ENCODE peak calls at places on chromosomes 13 and 19, in seven cellular contexts. Y is SK-N-DZ, N is fibroblast of pulmonary artery, J is fibroblast of lung, G is AG09309, V is cardiac muscle cell, D is DMS79 treated with DMSO at 0.1 percent for 48 hours. W is an unnamed sample.

GRCh38 chr13:73421310-73421912 is 362.6 kb downstream of the KLF5 start:
- DNase-seq in V (no peak), J (peak), N (peak), G (no peak), Y (no peak), D (no peak), W (peak)

GRCh38 chr13:50645092-50645491 is 198.4 kb downstream of the DLEU7 start:
- DNase-seq in N (peak), Y (no peak), V (no peak), G (no peak), J (peak), D (no peak), W (no peak)

GRCh38 chr13:26254583-26255102 is 714 bp downstream of the CDK8 start:
- DNase-seq in N (peak), J (peak), Y (peak), D (peak), G (no peak), V (peak), W (peak)

GRCh38 chr13:34942732-34943674 is 933 bp downstream of the NBEA start:
- DNase-seq in Y (peak), D (peak), V (peak), J (no peak), G (no peak), N (no peak), W (no peak)

GRCh38 chr13:112711528-112712265 is 21.9 kb downstream of the ATP11A start:
- DNase-seq in J (peak), N (peak), G (peak), D (peak), Y (peak), V (peak), W (peak)

GRCh38 chr13:33611016-33611805 is 206.7 kb upstream of the RFC3 start:
- DNase-seq in Y (no peak), N (peak), G (no peak), D (no peak), V (no peak), J (peak), W (peak)

GRCh38 chr19:56314018-56314583 is 538 bp downstream of the ZSCAN5A start:
- DNase-seq in Y (no peak), D (no peak), V (no peak), G (no peak), J (no peak), N (no peak), W (peak)

GRCh38 chr19:39890755-39891551 is 43.5 kb downstream of the FCGBP start:
- DNase-seq in Y (no peak), D (no peak), V (no peak), N (no peak), G (no peak), J (no peak), W (no peak)

GRCh38 chr19:23070353-23070781 is 46.5 kb upstream of the ZNF730 start:
- DNase-seq in N (peak), J (peak), G (no peak), V (no peak), D (no peak), Y (peak), W (peak)

GRCh38 chr13:76884167-76884566 is 2.0 kb downstream of the KCTD12 start:
- DNase-seq in V (peak), G (no peak), N (peak), D (no peak), Y (peak), J (peak), W (peak)

GRCh38 chr13:113936166-113936565 is 37.7 kb downstream of the C13orf46 start:
- DNase-seq in J (no peak), V (no peak), N (no peak), G (no peak), D (peak), Y (no peak), W (no peak)

GRCh38 chr19:29505034-29505824 is 20.6 kb upstream of the VSTM2B start:
- DNase-seq in G (no peak), Y (no peak), J (no peak), N (no peak), V (no peak), D (no peak), W (no peak)

GRCh38 chr19:7795555-7796161 is 32.6 kb downstream of the CLEC4M start:
- DNase-seq in G (no peak), N (no peak), J (no peak), Y (no peak), V (no peak), D (no peak), W (no peak)

GRCh38 chr19:14728595-14728994 is 38.7 kb downstream of the ZNF333 start:
- DNase-seq in N (no peak), Y (no peak), D (no peak), J (no peak), G (no peak), V (no peak), W (no peak)

GRCh38 chr13:105333416-105333815 is 1202.0 kb downstream of the EFNB2 start:
- DNase-seq in N (no peak), J (peak), G (peak), V (no peak), Y (no peak), D (no peak), W (no peak)

GRCh38 chr13:51525567-51526165 is 58.6 kb upstream of the WDFY2 start:
- DNase-seq in Y (no peak), J (peak), V (no peak), D (no peak), N (no peak), G (no peak), W (no peak)

GRCh38 chr13:49302817-49303216 is 55.1 kb downstream of the CDADC1 start:
- DNase-seq in J (no peak), V (no peak), G (no peak), N (no peak), Y (no peak), D (peak), W (no peak)

GRCh38 chr13:111261326-111261725 is 59.1 kb upstream of the TEX29 start:
- DNase-seq in Y (no peak), D (no peak), G (no peak), J (no peak), N (no peak), V (peak), W (no peak)

GRCh38 chr19:57280913-57281425 is 684 bp downstream of the ZNF460 start:
- DNase-seq in V (peak), G (no peak), D (no peak), J (peak), N (no peak), Y (peak), W (peak)

GRCh38 chr19:15934332-15935078 is at the start of gene CYP4F11:
- DNase-seq in J (no peak), D (peak), V (no peak), G (no peak), Y (no peak), N (no peak), W (peak)

GRCh38 chr13:22278336-22278929 is 607.6 kb downstream of the FGF9 start:
- DNase-seq in N (no peak), J (no peak), Y (no peak), D (no peak), G (no peak), V (peak), W (no peak)

GRCh38 chr19:3285647-3286176 is 61.3 kb downstream of the CELF5 start:
- DNase-seq in D (no peak), G (no peak), J (peak), Y (no peak), N (peak), V (no peak), W (peak)

GRCh38 chr13:78382481-78382880 is 220.9 kb downstream of the POU4F1 start:
- DNase-seq in G (no peak), Y (no peak), D (no peak), N (peak), V (no peak), J (no peak), W (no peak)

GRCh38 chr19:49157445-49158224 is at the start of gene TRPM4:
- DNase-seq in D (peak), J (peak), Y (peak), N (peak), G (no peak), V (peak), W (peak)

GRCh38 chr13:102817907-102818306 is 19.0 kb downstream of the BIVM start:
- DNase-seq in D (no peak), N (no peak), V (no peak), J (peak), Y (no peak), G (no peak), W (no peak)

GRCh38 chr13:36882829-36883390 is 37.1 kb downstream of the SMAD9 start:
- DNase-seq in D (no peak), G (no peak), N (no peak), V (no peak), Y (no peak), J (peak), W (no peak)

GRCh38 chr13:30638301-30638700 is 20.6 kb downstream of the USPL1 start:
- DNase-seq in N (no peak), G (no peak), D (no peak), J (no peak), V (no peak), Y (no peak), W (no peak)